ENCODE peak calls at places on chromosomes 16 and 17, in five cellular contexts. One of them, this sample, is unnamed.

GRCh38 chr17:29588561-29589411 is 662 bp downstream of the GIT1 start:
- DNase-seq in A549: peak
- DNase-seq in colonic mucosa: peak
- DNase-seq in tibial artery: no peak
- DNase-seq in stomach: no peak
- DNase-seq in this sample: no peak

GRCh38 chr16:2422123-2422867 is 7.0 kb upstream of the CCNF start:
- DNase-seq in A549: no peak
- DNase-seq in stomach: no peak
- DNase-seq in tibial artery: no peak
- DNase-seq in colonic mucosa: no peak
- DNase-seq in this sample: no peak

GRCh38 chr17:37413875-37414519 is 7.3 kb downstream of the TADA2A start:
- DNase-seq in colonic mucosa: no peak
- DNase-seq in stomach: no peak
- DNase-seq in A549: peak
- DNase-seq in tibial artery: no peak
- DNase-seq in this sample: no peak

GRCh38 chr17:1648582-1649115 is 1.0 kb downstream of the RILP start:
- DNase-seq in tibial artery: peak
- DNase-seq in colonic mucosa: peak
- DNase-seq in A549: peak
- DNase-seq in stomach: peak
- DNase-seq in this sample: peak

GRCh38 chr17:59800530-59800942 is 92.2 kb downstream of the TUBD1 start:
- DNase-seq in A549: peak
- DNase-seq in stomach: no peak
- DNase-seq in colonic mucosa: no peak
- DNase-seq in tibial artery: no peak
- DNase-seq in this sample: no peak

GRCh38 chr17:4162775-4163498 is 19.9 kb downstream of the CYB5D2 start:
- DNase-seq in colonic mucosa: no peak
- DNase-seq in tibial artery: no peak
- DNase-seq in stomach: no peak
- DNase-seq in A549: no peak
- DNase-seq in this sample: no peak

GRCh38 chr17:70525976-70526375 is 356.6 kb downstream of the KCNJ2 start:
- DNase-seq in stomach: no peak
- DNase-seq in colonic mucosa: peak
- DNase-seq in tibial artery: no peak
- DNase-seq in A549: no peak
- DNase-seq in this sample: no peak

GRCh38 chr17:58402679-58403078 is 14.7 kb downstream of the RNF43 start:
- DNase-seq in A549: no peak
- DNase-seq in colonic mucosa: no peak
- DNase-seq in stomach: no peak
- DNase-seq in tibial artery: no peak
- DNase-seq in this sample: peak

GRCh38 chr17:61399131-61400057 is at the start of gene TBX2:
- DNase-seq in colonic mucosa: peak
- DNase-seq in stomach: peak
- DNase-seq in tibial artery: peak
- DNase-seq in A549: peak
- DNase-seq in this sample: no peak

GRCh38 chr16:81833751-81834150 is 54.7 kb downstream of the PLCG2 start:
- DNase-seq in stomach: no peak
- DNase-seq in colonic mucosa: no peak
- DNase-seq in A549: no peak
- DNase-seq in tibial artery: no peak
- DNase-seq in this sample: no peak

GRCh38 chr16:73219176-73219575 is 171.2 kb upstream of the ZFHX3 start:
- DNase-seq in A549: no peak
- DNase-seq in stomach: no peak
- DNase-seq in tibial artery: no peak
- DNase-seq in colonic mucosa: no peak
- DNase-seq in this sample: no peak

GRCh38 chr17:50604470-50604869 is 30.2 kb upstream of the ABCC3 start:
- DNase-seq in A549: no peak
- DNase-seq in colonic mucosa: peak
- DNase-seq in stomach: peak
- DNase-seq in tibial artery: no peak
- DNase-seq in this sample: peak

GRCh38 chr17:52079496-52079895 is 79.0 kb downstream of the CA10 start:
- DNase-seq in A549: no peak
- DNase-seq in stomach: no peak
- DNase-seq in tibial artery: no peak
- DNase-seq in colonic mucosa: no peak
- DNase-seq in this sample: no peak

GRCh38 chr16:22325598-22326368 is 28.6 kb downstream of the POLR3E start:
- DNase-seq in A549: no peak
- DNase-seq in stomach: no peak
- DNase-seq in tibial artery: no peak
- DNase-seq in colonic mucosa: no peak
- DNase-seq in this sample: no peak

GRCh38 chr16:22323173-22323997 is 26.2 kb downstream of the POLR3E start:
- DNase-seq in A549: no peak
- DNase-seq in tibial artery: no peak
- DNase-seq in stomach: no peak
- DNase-seq in colonic mucosa: no peak
- DNase-seq in this sample: no peak

GRCh38 chr16:22322741-22323140 is 25.5 kb downstream of the POLR3E start:
- DNase-seq in stomach: no peak
- DNase-seq in tibial artery: no peak
- DNase-seq in A549: no peak
- DNase-seq in colonic mucosa: no peak
- DNase-seq in this sample: no peak

GRCh38 chr16:22324787-22325597 is 27.8 kb downstream of the POLR3E start:
- DNase-seq in A549: no peak
- DNase-seq in colonic mucosa: peak
- DNase-seq in tibial artery: no peak
- DNase-seq in stomach: no peak
- DNase-seq in this sample: no peak

DNA sequence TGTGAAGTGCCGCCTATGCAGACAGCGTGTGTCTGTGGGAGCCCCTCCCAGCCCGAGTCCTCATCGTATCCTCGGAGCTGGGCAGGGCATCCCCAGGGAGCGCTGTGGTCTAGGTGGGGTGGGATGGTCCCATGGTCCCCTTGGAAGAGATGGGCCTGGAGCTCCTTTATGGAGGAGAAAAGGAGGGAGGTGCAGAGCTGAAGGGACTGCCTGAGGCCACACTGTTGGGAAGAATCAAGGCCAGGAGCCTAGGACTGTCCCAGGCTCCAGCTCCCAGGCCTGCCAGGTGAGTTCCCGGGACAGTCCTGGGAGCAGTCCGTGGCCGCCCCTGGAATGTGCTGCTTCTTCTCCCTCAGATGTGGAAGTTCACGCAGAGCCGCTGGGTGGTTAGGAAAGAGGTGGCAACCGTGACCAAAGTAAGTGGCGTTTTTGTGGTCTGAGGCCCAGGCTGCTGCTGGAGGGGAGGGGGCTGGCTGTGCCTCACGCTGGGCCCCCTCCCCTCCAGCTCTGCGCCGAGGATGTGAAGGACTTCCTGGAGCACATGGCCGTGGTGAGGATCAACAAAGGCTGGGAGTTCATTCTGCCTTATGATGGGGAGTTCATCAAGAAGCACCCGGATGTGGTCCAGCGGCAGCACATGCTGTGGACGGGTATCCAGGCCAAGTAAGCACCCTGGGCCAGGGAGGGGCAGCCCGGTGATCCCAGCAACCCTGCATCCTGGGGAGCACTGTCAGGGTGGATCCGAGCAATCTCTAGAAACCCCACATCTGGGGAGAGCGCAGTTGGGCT is 27.0 kb downstream of the POLR3E start:
- DNase-seq in A549: no peak
- DNase-seq in colonic mucosa: no peak
- DNase-seq in stomach: no peak
- DNase-seq in tibial artery: no peak
- DNase-seq in this sample: no peak
- TF ChIP-seq CTCF in A549: no peak
- TF ChIP-seq CTCF in colonic mucosa: no peak
- TF ChIP-seq CTCF in stomach: no peak
- TF ChIP-seq CTCF in tibial artery: no peak
- TF ChIP-seq CTCF in this sample: no peak

GRCh38 chr16:4601317-4602186 is 13.1 kb downstream of the UBALD1 start:
- DNase-seq in colonic mucosa: no peak
- DNase-seq in A549: no peak
- DNase-seq in tibial artery: no peak
- DNase-seq in stomach: no peak
- DNase-seq in this sample: no peak
- H3K4me3 ChIP-seq in colonic mucosa: no peak
- H3K4me3 ChIP-seq in A549: no peak
- H3K4me3 ChIP-seq in tibial artery: no peak
- H3K4me3 ChIP-seq in stomach: no peak
- H3K4me3 ChIP-seq in this sample: no peak

DNA sequence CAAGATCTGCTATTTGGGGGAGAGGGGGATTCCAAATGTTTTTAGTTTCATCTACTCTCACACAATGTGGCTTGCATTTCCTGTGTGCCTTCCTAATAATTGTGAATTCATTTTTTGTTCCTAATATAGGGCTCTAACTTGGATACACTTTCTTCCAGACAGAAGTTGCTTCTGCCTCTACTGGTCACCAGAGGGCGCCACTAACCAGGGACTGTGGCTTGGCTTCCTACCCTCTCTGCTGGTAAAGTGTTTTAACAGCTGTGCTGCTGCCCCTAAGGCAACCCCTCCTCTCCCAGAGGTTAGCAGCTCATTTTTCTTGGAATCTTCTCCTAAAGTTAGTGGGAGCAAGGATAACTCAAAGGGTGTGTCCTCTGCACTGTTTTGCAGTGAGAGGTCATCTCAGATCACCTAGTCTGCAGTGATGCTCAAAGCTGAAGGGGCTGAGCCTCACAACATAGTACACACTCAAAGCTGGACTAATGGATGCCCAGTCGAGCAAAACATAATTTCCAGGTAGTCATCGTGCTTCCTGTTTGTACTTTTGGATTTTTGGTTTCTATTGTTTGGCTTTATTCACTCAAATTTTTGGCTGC is 5.0 kb upstream of the PRSS54 start:
- DNase-seq in tibial artery: no peak
- DNase-seq in A549: peak
- DNase-seq in colonic mucosa: no peak
- DNase-seq in stomach: peak
- DNase-seq in this sample: no peak
- TF ChIP-seq CTCF in tibial artery: no peak
- TF ChIP-seq CTCF in A549: peak
- TF ChIP-seq CTCF in colonic mucosa: peak
- TF ChIP-seq CTCF in stomach: peak
- TF ChIP-seq CTCF in this sample: peak

DNA sequence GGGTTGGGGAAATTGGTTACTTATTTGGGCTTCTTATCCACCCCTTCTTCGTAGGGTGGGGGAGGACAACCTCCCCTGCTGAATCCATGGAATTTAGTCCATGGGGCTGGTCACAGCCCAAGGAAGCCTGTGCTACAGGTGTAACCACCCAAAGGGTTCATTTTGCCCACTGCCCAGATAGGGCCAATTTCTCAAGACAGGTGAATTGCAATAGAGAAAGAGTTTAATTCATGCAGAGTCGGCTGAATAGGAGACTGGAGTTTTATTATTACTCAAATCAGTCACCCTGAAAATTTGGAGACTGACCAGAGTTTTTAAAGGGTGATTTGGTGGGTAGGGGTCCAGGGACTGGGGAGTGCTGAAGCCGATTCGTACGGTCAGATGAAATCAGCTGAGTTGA is 101.5 kb upstream of the HS3ST2 start:
- DNase-seq in stomach: no peak
- DNase-seq in colonic mucosa: no peak
- DNase-seq in tibial artery: no peak
- DNase-seq in A549: no peak
- DNase-seq in this sample: no peak
- H3K4me3 ChIP-seq in stomach: no peak
- H3K4me3 ChIP-seq in colonic mucosa: no peak
- H3K4me3 ChIP-seq in tibial artery: no peak
- H3K4me3 ChIP-seq in A549: no peak
- H3K4me3 ChIP-seq in this sample: no peak

GRCh38 chr16:11586856-11587642 is at the start of gene LITAF:
- DNase-seq in stomach: peak
- DNase-seq in A549: peak
- DNase-seq in tibial artery: peak
- DNase-seq in colonic mucosa: peak
- DNase-seq in this sample: no peak
- TF ChIP-seq CTCF in stomach: no peak
- TF ChIP-seq CTCF in A549: no peak
- TF ChIP-seq CTCF in tibial artery: peak
- TF ChIP-seq CTCF in colonic mucosa: no peak
- TF ChIP-seq CTCF in this sample: no peak

DNA sequence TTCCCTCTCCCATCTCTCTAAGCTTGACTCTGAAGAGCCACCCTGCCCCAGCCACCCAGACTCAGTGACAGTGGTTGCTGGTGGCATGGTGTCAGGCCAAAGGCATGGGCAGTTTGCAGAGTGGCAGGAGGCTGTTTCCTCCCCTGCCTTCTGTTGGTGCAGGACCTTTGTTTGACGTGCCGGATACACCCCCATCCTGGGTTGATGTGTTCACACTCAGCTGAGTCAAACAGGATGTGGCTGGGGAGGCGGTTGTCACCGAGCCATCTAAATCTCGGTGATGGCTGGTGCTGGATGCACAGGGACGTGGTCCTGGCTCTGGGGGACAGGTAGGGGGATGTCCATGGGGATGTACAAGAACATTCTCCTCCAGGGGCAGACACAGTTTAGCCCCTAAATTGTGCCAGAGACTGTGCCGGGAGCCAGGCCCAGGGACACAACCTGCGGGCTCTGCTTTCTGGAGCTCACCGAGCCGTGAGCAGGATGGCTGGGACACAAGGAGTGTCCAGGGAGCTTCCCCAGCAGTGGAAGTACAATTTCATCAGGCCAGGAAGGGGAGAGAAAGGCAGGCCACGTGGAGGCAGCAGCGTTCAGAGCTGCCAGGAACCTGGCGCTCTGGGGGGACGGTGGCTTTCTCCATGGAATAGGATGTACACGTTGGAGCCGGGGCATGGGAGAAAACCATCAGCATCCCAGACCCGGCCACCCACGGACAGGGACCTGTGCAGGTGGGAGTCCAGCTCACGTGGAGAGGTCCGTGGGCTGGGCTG is 264.2 kb downstream of the SEC14L1 start:
- DNase-seq in A549: no peak
- DNase-seq in tibial artery: no peak
- DNase-seq in colonic mucosa: peak
- DNase-seq in stomach: peak
- DNase-seq in this sample: no peak
- H3K4me3 ChIP-seq in A549: no peak
- H3K4me3 ChIP-seq in tibial artery: no peak
- H3K4me3 ChIP-seq in colonic mucosa: no peak
- H3K4me3 ChIP-seq in stomach: peak
- H3K4me3 ChIP-seq in this sample: no peak

This sample was measured in astrocyte of the cerebellum.